ENCODE peak calls at places on chromosomes 12 and 14, in four cellular contexts. One of them, this sample, is unnamed.

GRCh38 chr12:30191701-30192455 is 408.1 kb upstream of the TMTC1 start:
- DNase-seq in sigmoid colon: no peak
- DNase-seq in omental fat pad: no peak
- DNase-seq in foreskin fibroblast: no peak
- DNase-seq in this sample: no peak

GRCh38 chr14:79602742-79603141 is 608.6 kb downstream of the DIO2 start:
- DNase-seq in sigmoid colon: no peak
- DNase-seq in omental fat pad: no peak
- DNase-seq in foreskin fibroblast: no peak
- DNase-seq in this sample: no peak

GRCh38 chr12:32502693-32503510 is 103.5 kb downstream of the FGD4 start:
- DNase-seq in sigmoid colon: no peak
- DNase-seq in omental fat pad: no peak
- DNase-seq in foreskin fibroblast: peak
- DNase-seq in this sample: no peak

GRCh38 chr12:4579305-4580097 is 17.5 kb downstream of the DYRK4 start:
- DNase-seq in foreskin fibroblast: peak
- DNase-seq in sigmoid colon: no peak
- DNase-seq in omental fat pad: no peak
- DNase-seq in this sample: peak

GRCh38 chr12:65923228-65923627 is 98.9 kb downstream of the HMGA2 start:
- DNase-seq in omental fat pad: no peak
- DNase-seq in foreskin fibroblast: no peak
- DNase-seq in sigmoid colon: no peak
- DNase-seq in this sample: no peak

GRCh38 chr12:51269174-51270066 is 795 bp downstream of the SMAGP start:
- DNase-seq in omental fat pad: no peak
- DNase-seq in foreskin fibroblast: peak
- DNase-seq in sigmoid colon: no peak
- DNase-seq in this sample: no peak

GRCh38 chr14:50452285-50452684 is 55.6 kb upstream of the CDKL1 start:
- DNase-seq in omental fat pad: no peak
- DNase-seq in sigmoid colon: no peak
- DNase-seq in foreskin fibroblast: no peak
- DNase-seq in this sample: no peak

GRCh38 chr12:53220857-53221202 is 11.2 kb downstream of the RARG start:
- DNase-seq in omental fat pad: no peak
- DNase-seq in sigmoid colon: peak
- DNase-seq in foreskin fibroblast: peak
- DNase-seq in this sample: peak

GRCh38 chr12:120287491-120287890 is 4.2 kb downstream of the RNU4-2 start:
- DNase-seq in omental fat pad: no peak
- DNase-seq in sigmoid colon: no peak
- DNase-seq in foreskin fibroblast: no peak
- DNase-seq in this sample: no peak

GRCh38 chr12:4153343-4153892 is 120.1 kb upstream of the CCND2 start:
- DNase-seq in sigmoid colon: no peak
- DNase-seq in foreskin fibroblast: no peak
- DNase-seq in omental fat pad: no peak
- DNase-seq in this sample: no peak

GRCh38 chr12:49026101-49026500 is 7.5 kb upstream of the PRKAG1 start:
- DNase-seq in omental fat pad: no peak
- DNase-seq in foreskin fibroblast: no peak
- DNase-seq in sigmoid colon: no peak
- DNase-seq in this sample: no peak

GRCh38 chr12:31897791-31898503 is 61.3 kb upstream of the RESF1 start:
- DNase-seq in foreskin fibroblast: peak
- DNase-seq in omental fat pad: no peak
- DNase-seq in sigmoid colon: no peak
- DNase-seq in this sample: no peak

GRCh38 chr14:95360828-95361227 is 41.1 kb upstream of the CLMN start:
- DNase-seq in foreskin fibroblast: no peak
- DNase-seq in omental fat pad: no peak
- DNase-seq in sigmoid colon: no peak
- DNase-seq in this sample: no peak

GRCh38 chr12:90954921-90955320 is at the start of gene CCER1:
- DNase-seq in foreskin fibroblast: no peak
- DNase-seq in omental fat pad: no peak
- DNase-seq in sigmoid colon: no peak
- DNase-seq in this sample: no peak

GRCh38 chr14:49946320-49947141 is 53.6 kb downstream of the ARF6 start:
- DNase-seq in foreskin fibroblast: peak
- DNase-seq in omental fat pad: no peak
- DNase-seq in sigmoid colon: no peak
- DNase-seq in this sample: peak

GRCh38 chr12:2115101-2115845 is 62.5 kb downstream of the CACNA1C start:
- DNase-seq in sigmoid colon: peak
- DNase-seq in omental fat pad: no peak
- DNase-seq in foreskin fibroblast: no peak
- DNase-seq in this sample: no peak

GRCh38 chr14:104561124-104561531 is 18.4 kb upstream of the C14orf180 start:
- DNase-seq in sigmoid colon: no peak
- DNase-seq in omental fat pad: no peak
- DNase-seq in foreskin fibroblast: no peak
- DNase-seq in this sample: no peak

GRCh38 chr14:100471451-100472093 is 115.6 kb downstream of the BEGAIN start:
- DNase-seq in foreskin fibroblast: no peak
- DNase-seq in sigmoid colon: no peak
- DNase-seq in omental fat pad: no peak
- DNase-seq in this sample: no peak

GRCh38 chr14:32330356-32331226 is 1.5 kb downstream of the AKAP6 start:
- DNase-seq in omental fat pad: no peak
- DNase-seq in foreskin fibroblast: no peak
- DNase-seq in sigmoid colon: no peak
- DNase-seq in this sample: no peak

GRCh38 chr12:53670966-53671365 is 4.9 kb downstream of the ATP5MC2 start:
- DNase-seq in sigmoid colon: no peak
- DNase-seq in omental fat pad: no peak
- DNase-seq in foreskin fibroblast: peak
- DNase-seq in this sample: peak

GRCh38 chr12:24705741-24706358 is 243.1 kb downstream of the BCAT1 start:
- DNase-seq in foreskin fibroblast: no peak
- DNase-seq in sigmoid colon: no peak
- DNase-seq in omental fat pad: no peak
- DNase-seq in this sample: no peak

GRCh38 chr14:59698793-59699192 is 122.2 kb upstream of the CCDC175 start:
- DNase-seq in omental fat pad: no peak
- DNase-seq in sigmoid colon: no peak
- DNase-seq in foreskin fibroblast: peak
- DNase-seq in this sample: no peak

GRCh38 chr12:93135286-93136239 is 206.5 kb upstream of the EEA1 start:
- DNase-seq in foreskin fibroblast: peak
- DNase-seq in sigmoid colon: no peak
- DNase-seq in omental fat pad: no peak
- DNase-seq in this sample: peak

GRCh38 chr14:54737132-54737711 is 165.4 kb downstream of the GCH1 start:
- DNase-seq in omental fat pad: no peak
- DNase-seq in sigmoid colon: no peak
- DNase-seq in foreskin fibroblast: peak
- DNase-seq in this sample: peak

GRCh38 chr12:4441355-4442330 is 4.0 kb downstream of the FGF6 start:
- DNase-seq in foreskin fibroblast: no peak
- DNase-seq in omental fat pad: no peak
- DNase-seq in sigmoid colon: peak
- DNase-seq in this sample: no peak

GRCh38 chr12:96136129-96136528 is 58.0 kb upstream of the ELK3 start:
- DNase-seq in omental fat pad: no peak
- DNase-seq in sigmoid colon: no peak
- DNase-seq in foreskin fibroblast: peak
- DNase-seq in this sample: peak

GRCh38 chr14:50318031-50318626 is 6.0 kb downstream of the DMAC2L start:
- DNase-seq in sigmoid colon: no peak
- DNase-seq in omental fat pad: no peak
- DNase-seq in foreskin fibroblast: peak
- DNase-seq in this sample: peak

GRCh38 chr12:103401421-103401820 is 94.3 kb downstream of the C12orf42 start:
- DNase-seq in sigmoid colon: no peak
- DNase-seq in omental fat pad: no peak
- DNase-seq in foreskin fibroblast: no peak
- DNase-seq in this sample: no peak

GRCh38 chr14:68806526-68807147 is 13.8 kb upstream of the ZFP36L1 start:
- DNase-seq in foreskin fibroblast: no peak
- DNase-seq in omental fat pad: no peak
- DNase-seq in sigmoid colon: peak
- DNase-seq in this sample: no peak

GRCh38 chr14:51614707-51615106 is 37.0 kb upstream of the FRMD6 start:
- DNase-seq in sigmoid colon: no peak
- DNase-seq in foreskin fibroblast: peak
- DNase-seq in omental fat pad: no peak
- DNase-seq in this sample: peak

GRCh38 chr12:87676726-87677125 is 352.5 kb downstream of the C12orf50 start:
- DNase-seq in foreskin fibroblast: no peak
- DNase-seq in sigmoid colon: no peak
- DNase-seq in omental fat pad: no peak
- DNase-seq in this sample: no peak

GRCh38 chr12:89160716-89161123 is 191.6 kb downstream of the DUSP6 start:
- DNase-seq in omental fat pad: peak
- DNase-seq in sigmoid colon: peak
- DNase-seq in foreskin fibroblast: peak
- DNase-seq in this sample: peak

GRCh38 chr12:122878780-122879612 is 16.9 kb downstream of the VPS37B start:
- DNase-seq in foreskin fibroblast: no peak
- DNase-seq in omental fat pad: no peak
- DNase-seq in sigmoid colon: no peak
- DNase-seq in this sample: no peak

GRCh38 chr14:93011650-93012317 is 88.8 kb downstream of the CHGA start:
- DNase-seq in sigmoid colon: no peak
- DNase-seq in omental fat pad: no peak
- DNase-seq in foreskin fibroblast: no peak
- DNase-seq in this sample: no peak

DNA sequence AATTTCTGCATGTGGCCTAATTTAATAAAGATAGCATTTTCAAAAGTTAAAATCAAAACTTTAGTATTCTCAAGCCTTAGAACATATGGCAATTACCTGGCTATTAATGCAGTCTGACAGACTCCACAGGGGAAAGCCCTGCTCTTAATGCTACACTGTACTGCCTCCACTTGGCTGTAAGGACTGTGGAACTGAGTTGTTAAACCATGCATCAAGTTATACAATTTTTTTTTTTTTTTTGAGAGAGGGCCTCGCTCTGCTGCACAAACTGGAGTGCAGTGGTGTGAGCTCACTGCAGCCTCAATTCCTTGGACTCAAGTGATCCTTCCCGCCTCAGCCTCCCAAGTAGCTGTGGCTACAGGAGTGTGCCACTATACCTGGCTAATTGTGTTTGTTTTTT is 19.0 kb upstream of the NDUFA12 start:
- DNase-seq in sigmoid colon: no peak
- DNase-seq in foreskin fibroblast: no peak
- DNase-seq in omental fat pad: no peak
- DNase-seq in this sample: no peak
- TF ChIP-seq CTCF in sigmoid colon: no peak
- TF ChIP-seq CTCF in foreskin fibroblast: no peak
- TF ChIP-seq CTCF in omental fat pad: no peak
- TF ChIP-seq CTCF in this sample: no peak

DNA sequence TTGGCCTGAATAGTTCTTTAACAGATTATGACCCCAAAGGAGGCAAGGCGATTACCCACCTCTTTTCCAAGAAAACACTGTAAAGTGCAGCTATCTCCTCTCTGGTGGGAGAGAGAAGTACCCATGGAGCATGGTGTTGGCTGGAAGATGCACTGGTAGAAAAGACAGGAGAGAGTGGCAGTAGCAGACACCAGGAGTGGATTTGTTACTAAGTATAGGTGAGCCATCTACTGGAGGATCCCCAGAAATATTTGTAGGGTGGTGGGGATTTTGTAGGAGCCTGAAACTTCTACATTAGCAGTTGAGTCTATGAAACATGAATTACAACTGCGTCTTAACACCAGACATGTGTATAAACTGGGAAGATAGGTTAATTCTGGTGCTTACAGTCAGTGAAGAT is 148.0 kb downstream of the SLC38A4 start:
- DNase-seq in omental fat pad: no peak
- DNase-seq in foreskin fibroblast: peak
- DNase-seq in sigmoid colon: no peak
- DNase-seq in this sample: peak
- TF ChIP-seq CTCF in omental fat pad: no peak
- TF ChIP-seq CTCF in foreskin fibroblast: peak
- TF ChIP-seq CTCF in sigmoid colon: no peak
- TF ChIP-seq CTCF in this sample: peak

DNA sequence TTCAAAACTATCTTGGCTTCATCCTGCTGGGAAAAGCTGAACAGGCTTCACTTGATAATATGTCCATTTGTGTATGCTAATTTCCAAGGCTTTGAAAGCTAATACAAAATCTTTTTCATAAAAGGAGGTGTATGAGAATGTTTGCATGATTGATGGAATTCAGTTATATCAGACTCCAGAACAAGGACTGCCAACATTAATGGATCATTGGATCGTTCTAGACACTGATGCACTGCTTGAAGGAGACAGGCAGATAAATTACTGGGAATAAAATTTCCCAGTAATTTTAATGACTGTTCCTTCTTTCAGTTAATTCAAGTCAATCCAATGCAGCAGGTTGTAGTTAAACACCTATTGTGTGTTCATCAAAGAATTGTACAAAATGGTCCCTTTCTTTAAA is 466 bp downstream of the GPRC5D start:
- DNase-seq in foreskin fibroblast: no peak
- DNase-seq in omental fat pad: no peak
- DNase-seq in sigmoid colon: no peak
- DNase-seq in this sample: no peak
- TF ChIP-seq CTCF in foreskin fibroblast: no peak
- TF ChIP-seq CTCF in omental fat pad: no peak
- TF ChIP-seq CTCF in sigmoid colon: no peak
- TF ChIP-seq CTCF in this sample: no peak

GRCh38 chr14:77246784-77247183 is 24.2 kb downstream of the NGB start:
- DNase-seq in sigmoid colon: no peak
- DNase-seq in omental fat pad: no peak
- DNase-seq in foreskin fibroblast: no peak
- DNase-seq in this sample: no peak
- TF ChIP-seq CTCF in sigmoid colon: no peak
- TF ChIP-seq CTCF in omental fat pad: no peak
- TF ChIP-seq CTCF in foreskin fibroblast: no peak
- TF ChIP-seq CTCF in this sample: no peak

GRCh38 chr12:40312982-40313576 is 88.3 kb downstream of the LRRK2 start:
- DNase-seq in sigmoid colon: no peak
- DNase-seq in omental fat pad: no peak
- DNase-seq in foreskin fibroblast: peak
- DNase-seq in this sample: peak
- TF ChIP-seq CTCF in sigmoid colon: peak
- TF ChIP-seq CTCF in omental fat pad: no peak
- TF ChIP-seq CTCF in foreskin fibroblast: peak
- TF ChIP-seq CTCF in this sample: peak

This sample was measured in HFFc6.